ENCODE peak calls at places on chromosomes 3 and 15, in six cellular contexts. G is iris pigment epithelial cell, K is epithelial cell of prostate, E is EH, L is posterior vena cava, H is endothelial cell. Q is an unnamed sample.
A peak's percentile ranks its signal among the peaks of the same experiment; 100 is the strongest.

GRCh38 chr3:172305552-172305951 is 142.7 kb downstream of the GHSR start:
- DNase-seq in K (peak; percentile 76), E (peak; percentile 62), G (peak; percentile 93), H (no peak), L (no peak), Q (no peak)

GRCh38 chr15:98943609-98944111 is 63.9 kb downstream of the PGPEP1L start:
- DNase-seq in G (peak; percentile 66), E (peak; percentile 44), L (no peak), H (no peak), K (no peak), Q (no peak)

GRCh38 chr3:152203677-152204076 is 65.1 kb upstream of the MBNL1 start:
- DNase-seq in L (no peak), K (no peak), E (peak; percentile 71), G (no peak), H (no peak), Q (no peak)

GRCh38 chr3:53850895-53851294 is 4.5 kb downstream of the IL17RB start:
- DNase-seq in L (no peak), E (peak; percentile 46), G (peak; percentile 46), H (no peak), K (no peak), Q (no peak)

GRCh38 chr3:172751188-172751571 is 654 bp downstream of the ECT2 start:
- DNase-seq in L (no peak), H (no peak), E (peak; percentile 48), G (peak; percentile 36), K (no peak), Q (peak; percentile 67)

GRCh38 chr15:88918738-88919137 is 5.6 kb upstream of the MFGE8 start:
- DNase-seq in K (peak; percentile 95), H (no peak), L (no peak), G (peak; percentile 99), E (peak; percentile 99), Q (no peak)

GRCh38 chr15:60000113-60000823 is 3.8 kb upstream of the FOXB1 start:
- DNase-seq in G (no peak), E (no peak), K (no peak), L (no peak), H (no peak), Q (no peak)

GRCh38 chr3:186298876-186299275 is 63.2 kb downstream of the DGKG start:
- DNase-seq in K (no peak), G (peak; percentile 19), L (no peak), H (no peak), E (no peak), Q (no peak)

GRCh38 chr3:101976473-101976872 is 127.2 kb downstream of the NFKBIZ start:
- DNase-seq in E (peak; percentile 48), G (peak; percentile 53), H (no peak), K (no peak), L (no peak), Q (peak; percentile 27)

GRCh38 chr15:60038111-60038521 is 34.0 kb downstream of the FOXB1 start:
- DNase-seq in H (no peak), K (no peak), L (no peak), E (no peak), G (no peak), Q (no peak)

GRCh38 chr15:88071141-88071540 is 185.4 kb downstream of the NTRK3 start:
- DNase-seq in E (no peak), G (no peak), H (no peak), L (no peak), K (no peak), Q (no peak)

GRCh38 chr3:139312959-139313358 is 30.9 kb upstream of the MRPS22 start:
- DNase-seq in K (peak; percentile 39), G (peak; percentile 78), H (no peak), E (peak; percentile 88), L (peak; percentile 14), Q (no peak)

Q was measured in MM.1S.